ENCODE peak calls at places on chromosomes 16 and 17, in ten cellular contexts. A is uterus, W is esophagus squamous epithelium, K is tibial nerve, I is body of pancreas, M is IMR-90, Z is A549, N is heart left ventricle, J is Peyer's patch, G is gastrocnemius medialis. V is an unnamed sample. For H3K4me1, the result is how much of the 10 kb centered on the place peaks cover.

GRCh38 chr17:43905400-43905984 is 1.8 kb downstream of the MPP2 start:
- DNase-seq in J (no peak), M (no peak), I (no peak), G (no peak), A (no peak), N (no peak), K (no peak), W (no peak), Z (no peak), V (no peak)

GRCh38 chr16:57016831-57017230 is 27.5 kb downstream of the NLRC5 start:
- DNase-seq in K (no peak), M (no peak), W (no peak), I (no peak), Z (no peak), J (peak), G (no peak), A (no peak), N (no peak), V (no peak)

GRCh38 chr17:17570207-17570797 is 21.2 kb downstream of the PEMT start:
- DNase-seq in K (no peak), Z (peak), J (peak), W (no peak), N (no peak), I (peak), G (peak), M (peak), A (peak), V (peak)

GRCh38 chr17:56593741-56594527 is 435 bp downstream of the NOG start:
- DNase-seq in N (peak), K (peak), G (peak), M (peak), Z (peak), J (peak), W (no peak), A (no peak), I (peak), V (peak)

GRCh38 chr17:40159456-40159855 is 17.8 kb upstream of the RAPGEFL1 start:
- DNase-seq in G (no peak), N (no peak), Z (no peak), I (no peak), M (no peak), J (no peak), W (no peak), K (no peak), A (no peak), V (no peak)

GRCh38 chr16:4319454-4319853 is 3.6 kb downstream of the GLIS2 start:
- DNase-seq in Z (no peak), K (peak), I (no peak), J (peak), A (no peak), M (no peak), W (no peak), N (no peak), G (no peak), V (no peak)

GRCh38 chr16:4801962-4802658 is at the start of gene ROGDI:
- DNase-seq in I (peak), G (peak), K (peak), W (peak), J (peak), Z (peak), M (peak), N (peak), A (peak), V (peak)

GRCh38 chr17:32551186-32551955 is 64.6 kb downstream of the CDK5R1 start:
- DNase-seq in Z (no peak), J (no peak), A (no peak), N (no peak), I (no peak), K (no peak), M (peak), G (no peak), W (no peak), V (no peak)

GRCh38 chr16:17470002-17470870 is 524 bp downstream of the XYLT1 start:
- DNase-seq in J (peak), Z (peak), A (peak), W (no peak), N (peak), M (no peak), I (peak), K (no peak), G (no peak), V (no peak)

GRCh38 chr17:42682400-42683384 is at the start of gene CNTNAP1:
- DNase-seq in Z (peak), M (peak), J (no peak), G (no peak), A (peak), N (peak), I (peak), W (no peak), K (no peak), V (peak)

GRCh38 chr16:19282101-19282500 is 3.4 kb upstream of the CLEC19A start:
- DNase-seq in I (no peak), W (no peak), A (no peak), K (no peak), G (no peak), Z (no peak), J (no peak), M (no peak), N (no peak), V (no peak)

GRCh38 chr16:18931756-18932155 is 5.5 kb upstream of the SMG1 start:
- DNase-seq in G (peak), M (no peak), I (peak), K (no peak), J (no peak), A (no peak), W (no peak), Z (no peak), N (peak), V (no peak)

GRCh38 chr16:73065617-73066313 is 17.8 kb upstream of the ZFHX3 start:
- DNase-seq in J (peak), Z (no peak), N (peak), W (no peak), K (no peak), A (no peak), G (peak), I (peak), M (no peak), V (peak)

GRCh38 chr16:3158014-3158497 is 23.2 kb downstream of the ZNF213 start:
- DNase-seq in K (no peak), A (no peak), J (no peak), I (peak), Z (no peak), G (no peak), M (no peak), W (no peak), N (no peak), V (no peak)

GRCh38 chr17:21125862-21126261 is 902 bp upstream of the DHRS7B start:
- DNase-seq in I (no peak), G (no peak), M (no peak), A (no peak), J (peak), N (no peak), W (no peak), K (peak), Z (no peak), V (no peak)

GRCh38 chr17:4607773-4608187 is 23.5 kb downstream of the SMTNL2 start:
- DNase-seq in M (peak), G (peak), N (peak), I (peak), J (peak), W (no peak), K (peak), Z (no peak), A (peak), V (peak)

GRCh38 chr16:67441289-67441753 is 10.4 kb downstream of the HSD11B2 start:
- DNase-seq in M (no peak), K (no peak), I (peak), N (peak), G (peak), W (no peak), Z (no peak), A (peak), J (peak), V (no peak)
- H3K4me1 ChIP-seq in M (under half), K (under half), I (under half), N (under half), G (half or more), W (under half), Z (under half), A (under half), J (under half), V (under half)

GRCh38 chr16:14098081-14098480 is 27.0 kb downstream of the MRTFB start:
- DNase-seq in W (no peak), K (no peak), G (no peak), J (no peak), I (no peak), M (no peak), A (no peak), Z (no peak), N (no peak), V (no peak)
- TF ChIP-seq POLR2A in W (no peak), K (no peak), G (no peak), J (no peak), I (no peak), M (no peak), A (no peak), Z (no peak), N (no peak), V (no peak)

GRCh38 chr17:2214887-2215615 is 88.5 kb downstream of the SMG6 start:
- DNase-seq in Z (no peak), J (peak), W (no peak), G (peak), M (peak), A (peak), I (peak), N (peak), K (no peak), V (no peak)
- H3K4me1 ChIP-seq in Z (under half), J (under half), W (under half), G (half or more), M (under half), A (under half), I (under half), N (under half), K (under half), V (half or more)

DNA sequence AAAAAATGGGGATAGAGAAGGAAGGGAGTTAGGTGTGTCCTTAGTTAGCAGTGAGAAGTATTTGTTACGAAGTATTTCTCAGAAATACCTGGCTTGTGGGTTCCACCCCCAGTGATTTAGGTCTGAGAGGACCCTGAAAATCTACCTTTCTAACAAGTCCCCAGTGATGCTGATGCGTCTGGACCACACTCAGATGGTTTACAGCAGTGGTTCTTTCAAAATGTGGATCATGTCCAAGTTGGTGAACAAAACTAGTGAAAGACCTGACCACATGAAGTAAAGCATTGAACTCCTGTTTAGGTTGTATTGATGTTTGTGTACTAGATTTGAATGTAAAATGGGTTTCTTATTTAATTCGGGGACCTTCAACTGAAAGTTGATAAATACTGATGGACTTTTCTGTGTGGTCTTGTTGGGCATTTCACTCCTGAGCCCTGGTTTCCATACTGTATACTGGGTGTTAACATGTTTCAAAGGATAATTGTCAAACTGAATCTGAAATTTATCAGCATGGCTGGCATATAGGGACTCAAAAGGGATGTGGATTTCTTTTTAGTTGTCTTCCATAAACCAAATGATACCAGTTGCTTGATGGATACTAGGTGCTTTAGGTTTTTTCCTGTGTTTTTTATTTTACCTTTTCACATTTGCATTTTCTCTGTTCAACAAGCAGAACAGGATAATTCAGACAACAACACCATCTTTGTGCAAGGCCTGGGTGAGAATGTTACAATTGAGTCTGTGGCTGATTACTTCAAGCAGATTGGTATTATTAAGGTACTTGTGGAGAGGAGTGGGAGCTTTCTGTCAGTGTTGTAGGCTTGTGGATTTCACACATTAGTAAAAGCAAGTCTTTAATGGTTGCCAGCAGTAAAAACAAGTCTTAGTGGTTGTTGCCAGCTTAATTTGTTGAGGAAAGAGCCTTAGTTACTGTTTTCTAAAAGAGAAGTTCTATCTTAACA is 8.8 kb downstream of the FUS start:
- DNase-seq in N (no peak), J (no peak), G (no peak), A (no peak), W (no peak), I (no peak), M (no peak), K (no peak), Z (no peak), V (no peak)
- TF ChIP-seq POLR2A in N (no peak), J (no peak), G (no peak), A (no peak), W (no peak), I (no peak), M (peak), K (no peak), Z (no peak), V (no peak)

DNA sequence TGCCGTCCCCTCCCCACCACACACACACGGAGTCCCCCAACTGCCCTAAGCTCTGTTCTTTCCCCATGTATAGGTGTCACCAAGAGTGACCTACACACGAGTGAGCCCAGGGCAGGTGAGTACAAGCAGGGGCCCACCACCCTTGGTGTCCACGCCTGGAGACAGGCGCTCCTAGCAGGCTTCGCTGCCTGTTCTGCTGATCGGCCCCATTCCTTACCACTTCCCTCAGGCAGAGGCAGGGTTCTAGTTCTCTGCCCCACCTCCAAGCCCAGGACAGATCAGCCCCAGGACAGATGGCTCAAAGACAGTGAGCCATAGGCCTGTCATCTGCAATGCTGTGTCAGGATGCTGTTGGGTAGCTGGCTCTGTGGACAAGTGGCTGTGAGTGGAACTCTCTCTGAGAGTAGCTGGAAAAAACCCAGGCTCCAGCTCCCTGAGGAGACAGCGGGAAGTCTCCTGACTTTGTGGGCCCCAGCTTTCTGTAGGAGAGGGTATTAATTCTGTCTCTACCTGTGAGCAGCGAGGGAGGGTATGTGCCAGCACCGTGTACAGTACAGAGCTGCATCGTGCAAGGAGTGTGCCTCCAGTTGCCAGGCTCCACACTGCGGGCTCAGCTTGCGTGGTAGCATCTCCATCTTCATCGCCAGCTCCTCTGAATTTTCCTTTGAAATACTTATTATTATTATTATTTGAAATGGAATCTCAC is 897 bp downstream of the TP53I13 start:
- DNase-seq in A (no peak), M (peak), G (peak), W (no peak), N (peak), I (no peak), Z (no peak), K (no peak), J (peak), V (peak)
- H3K4me1 ChIP-seq in A (under half), M (under half), G (under half), W (under half), N (under half), I (half or more), Z (under half), K (under half), J (under half), V (under half)

GRCh38 chr16:46620265-46621005 is 744 bp downstream of the SHCBP1 start:
- DNase-seq in Z (peak), M (no peak), I (no peak), K (no peak), N (no peak), G (no peak), A (no peak), J (no peak), W (no peak), V (no peak)

GRCh38 chr16:46621902-46622676 is 910 bp upstream of the SHCBP1 start:
- DNase-seq in I (no peak), W (no peak), N (no peak), K (no peak), J (no peak), G (no peak), A (no peak), Z (no peak), M (no peak), V (no peak)

GRCh38 chr16:46618516-46618915 is 2.7 kb downstream of the SHCBP1 start:
- DNase-seq in Z (no peak), I (no peak), M (no peak), W (no peak), N (no peak), G (no peak), J (no peak), K (no peak), A (no peak), V (no peak)

GRCh38 chr16:46621006-46621629 is at the start of gene SHCBP1:
- DNase-seq in M (peak), I (peak), K (peak), W (peak), J (peak), Z (peak), N (peak), G (peak), A (peak), V (peak)
- TF ChIP-seq POLR2A in M (peak), I (no peak), K (no peak), W (no peak), J (no peak), Z (peak), N (no peak), G (no peak), A (no peak), V (no peak)

DNA sequence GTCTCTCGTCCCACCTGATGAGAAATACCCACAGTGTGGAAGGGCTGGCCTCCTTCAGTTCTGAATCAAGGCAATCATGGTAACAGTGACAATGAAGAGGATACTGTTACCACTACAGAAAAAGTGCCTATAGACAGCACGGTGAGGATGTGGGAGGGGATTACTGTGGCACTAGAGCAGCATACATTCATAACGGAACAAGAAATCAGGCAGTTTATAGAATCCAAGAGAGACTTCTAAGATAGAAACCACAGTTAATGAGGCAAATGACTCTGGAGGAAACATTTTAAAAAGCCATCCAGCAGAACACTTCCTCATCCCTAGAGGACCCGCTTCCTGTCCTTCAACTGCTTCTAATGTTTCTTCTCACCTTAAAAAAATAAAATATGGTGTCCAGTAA is 2.7 kb downstream of the RUSF1 start:
- DNase-seq in I (no peak), Z (no peak), N (no peak), J (no peak), K (no peak), A (no peak), G (no peak), W (no peak), M (no peak), V (no peak)
- H3K4me1 ChIP-seq in I (under half), Z (under half), N (under half), J (under half), K (under half), A (under half), G (under half), W (under half), M (under half), V (under half)

GRCh38 chr17:62092784-62093183 is 27.7 kb upstream of the MED13 start:
- DNase-seq in J (no peak), K (no peak), G (no peak), M (no peak), I (no peak), Z (no peak), N (no peak), W (no peak), A (no peak), V (no peak)

GRCh38 chr17:62090868-62091267 is 25.8 kb upstream of the MED13 start:
- DNase-seq in J (no peak), N (no peak), K (no peak), W (no peak), I (no peak), M (no peak), Z (no peak), G (no peak), A (no peak), V (no peak)

GRCh38 chr17:62094175-62094574 is 29.1 kb upstream of the MED13 start:
- DNase-seq in W (no peak), I (no peak), N (no peak), K (no peak), J (no peak), M (peak), Z (no peak), G (no peak), A (no peak), V (peak)

GRCh38 chr17:62091804-62092203 is 26.7 kb upstream of the MED13 start:
- DNase-seq in N (no peak), I (no peak), M (no peak), A (no peak), G (no peak), J (no peak), W (no peak), Z (no peak), K (no peak), V (no peak)

GRCh38 chr17:62093188-62094155 is 28.4 kb upstream of the MED13 start:
- DNase-seq in I (no peak), A (no peak), G (no peak), J (no peak), Z (peak), W (no peak), K (no peak), M (peak), N (no peak), V (peak)
- TF ChIP-seq POLR2A in I (no peak), A (no peak), G (no peak), J (no peak), Z (no peak), W (no peak), K (no peak), M (no peak), N (no peak), V (no peak)